ENCODE peak calls at places on chromosomes 2 and 18, in four cellular contexts. E is A549, W is heart right ventricle, A is GM23248. M is an unnamed sample. For H3K9me3 and H3K4me1, the result is how much of the 10 kb centered on the place peaks cover.

GRCh38 chr2:3349211-3349693 is 28.4 kb downstream of the EIPR1 start:
- DNase-seq in W (no peak), A (peak), E (no peak), M (no peak)

GRCh38 chr2:102703305-102703704 is 58.5 kb upstream of the TMEM182 start:
- DNase-seq in W (no peak), A (no peak), E (no peak), M (no peak)

GRCh38 chr18:7846315-7846714 is 279.2 kb downstream of the PTPRM start:
- DNase-seq in A (no peak), W (no peak), E (no peak), M (no peak)

GRCh38 chr2:111196435-111196834 is 75.7 kb downstream of the BCL2L11 start:
- DNase-seq in E (no peak), W (no peak), A (no peak), M (no peak)

GRCh38 chr2:223613017-223613950 is 11.1 kb upstream of the SCG2 start:
- DNase-seq in A (peak), W (peak), E (peak), M (peak)

GRCh38 chr2:4992226-4992625 is 700.0 kb upstream of the SOX11 start:
- DNase-seq in W (peak), A (no peak), E (no peak), M (no peak)

GRCh38 chr2:142940606-142941223 is 63.3 kb downstream of the KYNU start:
- DNase-seq in E (no peak), W (no peak), A (no peak), M (no peak)

GRCh38 chr2:200852605-200853004 is 11.9 kb downstream of the CLK1 start:
- DNase-seq in W (no peak), E (no peak), A (no peak), M (no peak)

GRCh38 chr2:179273461-179273962 is 8.9 kb upstream of the SESTD1 start:
- DNase-seq in A (no peak), E (no peak), W (no peak), M (no peak)

GRCh38 chr2:59259913-59260312 is 1018.8 kb upstream of the FANCL start:
- DNase-seq in W (no peak), A (no peak), E (no peak), M (no peak)

GRCh38 chr2:59254279-59254678 is 1013.2 kb upstream of the FANCL start:
- DNase-seq in E (no peak), A (no peak), W (no peak), M (no peak)

DNA sequence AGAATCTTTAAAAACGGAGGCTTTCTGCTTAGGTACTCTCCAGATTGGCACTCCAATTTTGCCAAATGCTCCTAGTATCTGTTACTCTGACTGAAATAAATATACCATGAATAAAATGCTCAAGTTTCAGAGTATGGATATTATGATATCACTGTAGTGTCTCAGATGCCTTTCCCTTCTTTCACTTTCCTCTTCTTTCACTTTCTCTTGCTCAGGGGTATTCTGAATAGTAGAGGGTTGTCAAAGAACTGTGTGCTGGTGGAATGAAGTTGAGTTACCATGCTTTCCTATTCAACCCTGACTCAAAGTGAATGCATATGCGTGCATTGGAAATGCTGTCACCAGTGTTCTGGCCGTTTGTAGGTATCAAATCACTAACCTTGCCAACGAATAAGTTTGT is 1015.2 kb upstream of the FANCL start:
- DNase-seq in W (no peak), A (no peak), E (no peak), M (no peak)
- H3K9me3 ChIP-seq in W (under half), A (under half), E (under half), M (under half)

GRCh38 chr2:44708646-44709000 is 232.9 kb upstream of the SIX3 start:
- DNase-seq in A (no peak), E (no peak), W (no peak), M (no peak)

GRCh38 chr2:44706584-44707553 is 234.6 kb upstream of the SIX3 start:
- DNase-seq in W (no peak), A (no peak), E (no peak), M (no peak)

GRCh38 chr2:44705356-44705755 is 236.1 kb upstream of the SIX3 start:
- DNase-seq in A (no peak), W (no peak), E (no peak), M (no peak)

GRCh38 chr2:44707945-44708645 is 233.4 kb upstream of the SIX3 start:
- DNase-seq in A (no peak), W (no peak), E (no peak), M (peak)

DNA sequence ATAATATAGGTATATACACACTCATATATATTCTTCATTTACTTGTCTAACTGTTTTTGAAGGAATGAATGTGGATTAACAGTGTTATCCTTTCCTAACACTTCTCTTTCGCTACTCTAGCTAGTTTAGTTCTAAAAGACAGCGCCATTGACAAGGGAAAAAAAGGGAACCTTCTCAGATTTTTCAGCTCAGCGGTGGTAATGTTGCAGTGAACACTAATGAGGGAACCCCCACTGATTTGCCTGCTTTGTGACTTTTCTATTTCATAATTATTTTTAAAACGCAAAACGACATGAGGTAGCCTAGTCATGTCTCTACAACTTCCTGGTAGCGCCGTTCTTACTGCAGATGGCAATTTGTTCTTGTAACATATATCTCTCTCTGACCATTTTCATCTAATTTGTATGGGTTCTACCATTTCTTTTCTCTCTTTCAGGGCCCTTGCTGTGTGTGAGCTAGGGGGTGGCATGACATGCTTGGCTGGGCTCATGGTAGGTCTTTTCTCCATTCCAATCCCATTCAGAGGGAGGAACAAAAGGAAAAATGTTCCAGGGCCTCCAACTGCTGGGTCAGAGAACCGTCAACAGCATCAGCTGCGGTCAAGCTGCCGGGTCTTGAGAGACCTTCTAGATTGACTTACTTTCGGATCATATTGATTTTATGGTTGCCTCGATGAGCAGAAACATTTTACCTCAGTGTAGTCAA is 235.5 kb upstream of the SIX3 start:
- DNase-seq in E (no peak), A (no peak), W (no peak), M (no peak)
- H3K4me3 ChIP-seq in E (no peak), A (no peak), W (no peak), M (no peak)

GRCh38 chr2:43164686-43165085 is 61.7 kb downstream of the ZFP36L2 start:
- DNase-seq in W (no peak), E (no peak), A (no peak), M (no peak)

GRCh38 chr2:43161650-43162542 is 64.5 kb downstream of the ZFP36L2 start:
- DNase-seq in A (no peak), W (no peak), E (no peak), M (peak)

GRCh38 chr2:43160778-43161177 is 65.6 kb downstream of the ZFP36L2 start:
- DNase-seq in E (no peak), W (no peak), A (no peak), M (peak)

GRCh38 chr2:43165378-43166025 is 60.9 kb downstream of the ZFP36L2 start:
- DNase-seq in W (no peak), E (no peak), A (no peak), M (no peak)

GRCh38 chr2:43163365-43163715 is 63.1 kb downstream of the ZFP36L2 start:
- DNase-seq in A (no peak), W (no peak), E (no peak), M (no peak)
- H3K4me1 ChIP-seq in A (under half), W (half or more), E (half or more), M (under half)

DNA sequence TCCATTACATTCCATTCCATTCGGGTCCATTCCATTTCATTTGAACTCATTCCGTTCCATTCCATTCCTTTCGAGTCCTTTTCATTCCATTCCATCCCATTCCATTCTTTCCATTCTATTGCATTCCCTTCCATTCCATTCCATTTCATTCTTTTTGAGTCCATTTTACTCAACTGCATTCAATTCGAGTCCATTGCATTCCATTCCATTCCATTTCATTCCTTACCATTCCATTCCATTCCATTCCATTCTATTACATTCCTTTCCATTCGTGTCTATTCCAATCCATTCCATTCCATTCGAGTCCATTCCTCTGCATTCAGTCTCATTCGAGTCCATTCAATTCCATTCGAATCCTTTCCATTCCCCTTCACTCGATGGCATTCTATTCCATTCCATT is 1128.8 kb downstream of the RPIA start:
- DNase-seq in A (no peak), W (no peak), E (no peak), M (no peak)
- H3K9me3 ChIP-seq in A (under half), W (under half), E (under half), M (under half)

M was measured in small intestine.